ENCODE peak calls at places on chromosomes 6 and 20, in eight cellular contexts. F is ovary, Y is activated B cell treated with CpG ODN at 0.5 μM for 24 hours, Z is heart right ventricle, V is right lobe of liver, P is mesothelial cell of epicardium, I is heart left ventricle, N is left ventricle myocardium inferior. U is an unnamed sample.

GRCh38 chr6:156590482-156590881 is 186.7 kb upstream of the ARID1B start:
- DNase-seq in I (no peak), P (no peak), Z (no peak), F (no peak), V (no peak), Y (no peak), N (no peak), U (no peak)

GRCh38 chr20:49775229-49775693 is 37.4 kb upstream of the SLC9A8 start:
- DNase-seq in F (peak), P (no peak), N (no peak), Z (peak), Y (no peak), I (no peak), V (peak), U (no peak)

GRCh38 chr20:4729265-4729664 is 7.6 kb downstream of the PRND start:
- DNase-seq in Z (no peak), P (no peak), V (no peak), I (no peak), F (no peak), Y (no peak), N (no peak), U (no peak)

GRCh38 chr20:20612251-20612650 is 100.2 kb downstream of the RALGAPA2 start:
- DNase-seq in P (no peak), N (no peak), F (no peak), V (no peak), I (no peak), Y (no peak), Z (no peak), U (no peak)

GRCh38 chr6:1913572-1913971 is 303.9 kb downstream of the FOXC1 start:
- DNase-seq in I (no peak), F (no peak), P (no peak), Z (no peak), V (no peak), Y (no peak), N (no peak), U (no peak)

GRCh38 chr6:160124007-160124406 is 2.4 kb downstream of the SLC22A1 start:
- DNase-seq in N (no peak), Y (no peak), F (no peak), Z (no peak), I (no peak), P (no peak), V (no peak), U (no peak)

GRCh38 chr20:59273699-59274380 is 26.6 kb upstream of the EDN3 start:
- DNase-seq in V (no peak), Z (no peak), Y (no peak), N (no peak), F (no peak), I (no peak), P (no peak), U (no peak)

GRCh38 chr6:32965901-32966300 is 2.5 kb upstream of the BRD2 start:
- DNase-seq in N (no peak), F (no peak), Z (no peak), V (no peak), I (no peak), P (no peak), Y (no peak), U (no peak)

GRCh38 chr6:37083243-37084138 is 78.0 kb downstream of the FGD2 start:
- DNase-seq in Y (no peak), F (peak), Z (peak), P (no peak), V (peak), N (peak), I (peak), U (no peak)

GRCh38 chr6:40426341-40427066 is 160.7 kb downstream of the LRFN2 start:
- DNase-seq in Y (no peak), N (no peak), P (no peak), Z (no peak), I (no peak), F (no peak), V (no peak), U (no peak)

GRCh38 chr6:28838289-28838633 is 85.5 kb downstream of the TRIM27 start:
- DNase-seq in F (peak), V (peak), P (peak), N (peak), Z (peak), Y (no peak), I (peak), U (no peak)

GRCh38 chr6:28839443-28840120 is 84.2 kb downstream of the TRIM27 start:
- DNase-seq in P (no peak), F (no peak), Z (no peak), Y (no peak), N (no peak), V (no peak), I (no peak), U (no peak)

GRCh38 chr6:28838634-28839442 is 84.9 kb downstream of the TRIM27 start:
- DNase-seq in I (peak), Z (peak), V (peak), Y (peak), F (peak), P (peak), N (peak), U (no peak)

DNA sequence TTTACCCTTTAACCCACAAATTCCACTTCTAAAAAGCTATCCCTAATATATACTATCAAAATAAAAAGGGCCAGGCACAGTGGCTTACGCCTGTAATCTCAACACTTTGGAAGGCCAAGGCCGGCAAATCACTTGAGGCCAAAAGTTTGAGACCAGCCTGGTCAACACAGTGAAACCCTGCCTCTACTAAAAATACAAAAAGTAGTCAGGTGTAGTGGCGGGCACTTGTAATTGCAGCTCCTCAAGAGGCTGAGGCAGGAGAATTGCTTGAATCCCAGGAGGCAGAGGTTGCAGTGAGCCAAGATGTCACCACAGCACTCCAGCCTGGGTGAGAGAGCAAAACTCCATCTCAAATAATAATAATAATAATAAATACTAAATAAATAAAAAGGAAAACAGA is 82.5 kb downstream of the TRIM27 start:
- DNase-seq in N (no peak), P (no peak), I (no peak), Z (no peak), V (no peak), Y (no peak), F (no peak), U (no peak)
- TF ChIP-seq CTCF in N (no peak), P (no peak), I (no peak), Z (peak), V (no peak), Y (no peak), F (no peak), U (no peak)

GRCh38 chr20:44785768-44786167 is 24.6 kb downstream of the RIMS4 start:
- DNase-seq in F (no peak), Y (no peak), I (no peak), P (no peak), N (no peak), Z (no peak), V (no peak), U (no peak)

GRCh38 chr20:44792794-44793193 is 17.6 kb downstream of the RIMS4 start:
- DNase-seq in Y (no peak), Z (no peak), I (no peak), N (no peak), F (no peak), V (no peak), P (no peak), U (no peak)

GRCh38 chr20:44787299-44787698 is 23.0 kb downstream of the RIMS4 start:
- DNase-seq in I (no peak), Z (no peak), Y (no peak), V (no peak), F (no peak), N (no peak), P (no peak), U (no peak)

GRCh38 chr20:44788706-44789456 is 21.5 kb downstream of the RIMS4 start:
- DNase-seq in V (no peak), Z (no peak), F (no peak), P (no peak), I (no peak), N (no peak), Y (no peak), U (no peak)

GRCh38 chr20:44790994-44791393 is 19.4 kb downstream of the RIMS4 start:
- DNase-seq in Y (no peak), P (no peak), V (no peak), N (no peak), F (no peak), Z (no peak), I (no peak), U (no peak)
- TF ChIP-seq CTCF in Y (no peak), P (no peak), V (no peak), N (no peak), F (no peak), Z (no peak), I (no peak), U (no peak)

GRCh38 chr20:62141397-62142251 is 1.6 kb downstream of the PSMA7 start:
- DNase-seq in I (no peak), F (no peak), V (no peak), Z (no peak), P (no peak), N (no peak), Y (no peak), U (no peak)
- TF ChIP-seq CTCF in I (peak), F (no peak), V (peak), Z (no peak), P (no peak), N (peak), Y (no peak), U (peak)

GRCh38 chr20:33666293-33667244 is at the start of gene ACTL10:
- DNase-seq in P (peak), V (peak), Y (peak), Z (peak), I (peak), F (peak), N (peak), U (no peak)
- TF ChIP-seq CTCF in P (no peak), V (peak), Y (no peak), Z (peak), I (no peak), F (no peak), N (peak), U (peak)

GRCh38 chr6:16872543-16873230 is 111.4 kb upstream of the ATXN1 start:
- DNase-seq in N (no peak), Z (no peak), P (no peak), F (no peak), Y (no peak), I (no peak), V (no peak), U (no peak)
- TF ChIP-seq CTCF in N (no peak), Z (no peak), P (no peak), F (no peak), Y (no peak), I (no peak), V (no peak), U (peak)

DNA sequence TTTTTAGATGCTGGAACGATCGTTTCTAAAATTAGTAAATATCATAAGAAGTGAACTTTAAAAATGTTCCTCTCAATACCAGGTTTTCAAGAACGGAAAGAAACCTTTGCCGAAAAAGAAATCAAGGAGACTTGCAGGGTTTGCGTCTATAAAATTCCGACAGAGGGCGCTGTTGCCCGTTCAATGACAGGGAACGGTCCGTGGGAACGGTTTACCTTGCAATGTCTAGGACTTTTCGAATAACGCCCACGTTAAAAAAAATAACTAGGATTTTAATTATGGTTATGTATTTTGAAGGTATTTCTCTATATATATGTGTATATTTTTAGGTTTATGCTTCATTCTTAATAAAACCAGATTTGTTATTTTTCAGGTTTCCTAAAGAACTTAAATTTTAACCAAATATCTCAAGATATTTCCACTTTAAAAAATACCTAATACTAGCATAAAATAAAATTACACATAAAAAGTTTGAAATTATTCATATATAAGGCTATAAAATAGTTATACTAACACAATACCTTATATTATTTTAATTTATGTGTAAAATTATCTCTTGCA is 2.5 kb upstream of the TFAP2B start:
- DNase-seq in V (peak), I (peak), P (peak), N (peak), Y (no peak), Z (peak), F (no peak), U (no peak)
- TF ChIP-seq CTCF in V (peak), I (peak), P (peak), N (peak), Y (no peak), Z (peak), F (no peak), U (peak)

GRCh38 chr6:169960531-169960890 is 209.1 kb downstream of the ERMARD start:
- DNase-seq in N (no peak), Z (peak), F (peak), V (no peak), I (no peak), P (no peak), Y (peak), U (peak)

GRCh38 chr6:169962604-169963469 is 211.4 kb downstream of the ERMARD start:
- DNase-seq in V (no peak), P (peak), F (peak), N (no peak), Z (no peak), Y (peak), I (no peak), U (peak)

GRCh38 chr6:169960891-169961611 is 209.6 kb downstream of the ERMARD start:
- DNase-seq in Y (peak), N (no peak), P (peak), F (peak), Z (peak), I (no peak), V (no peak), U (peak)

GRCh38 chr6:169963581-169964297 is 212.3 kb downstream of the ERMARD start:
- DNase-seq in F (peak), N (no peak), I (no peak), P (peak), Z (peak), Y (peak), V (no peak), U (peak)

DNA sequence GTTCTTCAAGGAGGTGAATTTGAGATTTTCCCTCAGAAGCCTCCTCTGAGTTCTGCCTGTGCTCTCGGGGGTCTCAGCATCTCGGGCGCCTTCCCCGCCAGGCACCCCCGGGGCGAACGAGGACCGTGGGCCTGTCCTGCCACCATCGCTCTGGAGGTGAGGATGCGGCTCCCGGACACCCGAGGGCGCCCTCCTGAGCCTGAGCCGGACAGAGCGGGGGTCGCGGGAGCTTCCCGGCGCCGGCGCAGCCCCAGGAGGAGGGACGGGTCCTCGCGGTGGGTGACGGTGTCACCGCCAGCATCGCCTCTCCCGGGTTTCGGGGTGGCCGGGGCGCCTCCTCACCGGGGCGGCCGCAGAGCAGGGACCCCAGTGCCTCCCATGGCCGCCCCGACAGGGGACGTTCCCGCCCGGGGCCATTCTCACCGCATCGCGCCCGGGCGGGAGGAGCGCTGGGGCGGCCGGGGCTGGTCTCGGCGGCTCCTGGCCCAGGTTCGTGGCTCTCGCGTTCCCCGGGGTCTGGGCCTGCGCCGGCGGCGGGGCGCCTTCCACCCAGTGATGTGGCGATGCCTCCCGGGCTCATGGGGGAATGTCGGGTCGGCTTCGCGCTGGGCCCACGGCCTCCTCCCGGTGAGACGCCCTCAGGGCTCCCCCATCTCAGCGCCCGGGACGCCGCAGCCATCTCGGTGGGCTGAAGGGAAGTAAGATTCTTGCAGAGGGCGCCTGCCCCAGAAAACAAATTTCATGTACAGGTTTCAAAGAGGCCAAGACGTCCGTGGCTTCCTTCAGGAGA is 210.5 kb downstream of the ERMARD start:
- DNase-seq in F (peak), Y (peak), V (no peak), Z (peak), N (peak), P (peak), I (peak), U (peak)
- TF ChIP-seq CTCF in F (peak), Y (no peak), V (peak), Z (peak), N (peak), P (peak), I (peak), U (peak)

U was measured in chondrocyte.